ENCODE peak calls at places on chromosome 11, in five cellular contexts. B, M, S, X and F are unnamed samples.

GRCh38 chr11:45361551-45361950 is 75.4 kb upstream of the SYT13 start:
- DNase-seq in B (no peak), M (no peak), S (no peak), X (no peak), F (no peak)

GRCh38 chr11:122187373-122188165 is 71.6 kb upstream of the BLID start:
- DNase-seq in B (no peak), M (no peak), S (no peak), X (no peak), F (no peak)

GRCh38 chr11:64754124-64754918 is 5.5 kb downstream of the PYGM start:
- DNase-seq in B (no peak), M (no peak), S (no peak), X (no peak), F (peak; percentile 13)

GRCh38 chr11:93407777-93408401 is 77.3 kb downstream of the DEUP1 start:
- DNase-seq in B (no peak), M (peak; percentile 9), S (no peak), X (no peak), F (no peak)

GRCh38 chr11:122439911-122440782 is 215.4 kb upstream of the UBASH3B start:
- DNase-seq in B (peak; percentile 33), M (peak; percentile 27), S (peak; percentile 69), X (peak; percentile 45), F (peak; percentile 50)

GRCh38 chr11:12418019-12418611 is 40.7 kb downstream of the PARVA start:
- DNase-seq in B (no peak), M (peak; percentile 35), S (no peak), X (no peak), F (no peak)

GRCh38 chr11:130514316-130514715 is 65.9 kb downstream of the ADAMTS15 start:
- DNase-seq in B (no peak), M (peak; percentile 34), S (no peak), X (no peak), F (no peak)

GRCh38 chr11:100855466-100856067 is 168.5 kb downstream of the ARHGAP42 start:
- DNase-seq in B (no peak), M (peak; percentile 83), S (no peak), X (peak; percentile 40), F (no peak)

GRCh38 chr11:2940930-2941821 is 12.0 kb upstream of the PHLDA2 start:
- DNase-seq in B (no peak), M (no peak), S (peak; percentile 62), X (no peak), F (no peak)

GRCh38 chr11:14904745-14905103 is 12.7 kb upstream of the CYP2R1 start:
- DNase-seq in B (peak; percentile 87), M (peak; percentile 65), S (peak; percentile 86), X (peak; percentile 69), F (peak; percentile 63)

GRCh38 chr11:64334764-64335741 is 5.0 kb upstream of the CCDC88B start:
- DNase-seq in B (no peak), M (peak; percentile 95), S (peak; percentile 62), X (peak; percentile 94), F (no peak)